ENCODE peak calls at places on chromosome 19, in seven cellular contexts. S is AG04449, I is fibroblast of pulmonary artery, Y is HCT116, Z is ELR, U is HTR-8/SVneo, V is AG20443. A is an unnamed sample.

GRCh38 chr19:7216373-7216902 is 77.8 kb downstream of the INSR start:
- DNase-seq in S (no peak), I (no peak), Y (no peak), Z (no peak), U (no peak), V (no peak), A (no peak)

GRCh38 chr19:49165111-49165750 is 7.6 kb downstream of the TRPM4 start:
- DNase-seq in S (no peak), I (no peak), Y (no peak), Z (no peak), U (no peak), V (no peak), A (no peak)

GRCh38 chr19:33399745-33400681 is 26.5 kb downstream of the CEBPG start:
- DNase-seq in S (no peak), I (no peak), Y (no peak), Z (no peak), U (no peak), V (no peak), A (no peak)

GRCh38 chr19:19064098-19064722 is 416 bp downstream of the SLC25A42 start:
- DNase-seq in S (no peak), I (no peak), Y (no peak), Z (no peak), U (peak), V (peak), A (no peak)

GRCh38 chr19:36032251-36033104 is at the start of gene CLIP3:
- DNase-seq in S (no peak), I (peak), Y (no peak), Z (peak), U (peak), V (peak), A (no peak)

GRCh38 chr19:18253130-18253529 is 21.1 kb downstream of the IQCN start:
- DNase-seq in S (no peak), I (no peak), Y (no peak), Z (no peak), U (no peak), V (no peak), A (no peak)

GRCh38 chr19:27846944-27847343 is 1366.0 kb downstream of the UQCRFS1 start:
- DNase-seq in S (no peak), I (no peak), Y (no peak), Z (no peak), U (no peak), V (no peak), A (no peak)

GRCh38 chr19:30841934-30842333 is 469.8 kb downstream of the ZNF536 start:
- DNase-seq in S (no peak), I (no peak), Y (no peak), Z (no peak), U (no peak), V (no peak), A (no peak)

GRCh38 chr19:37551123-37551993 is 43.2 kb downstream of the ZNF571 start:
- DNase-seq in S (no peak), I (peak), Y (no peak), Z (peak), U (peak), V (peak), A (peak)

GRCh38 chr19:36456831-36457230 is 32.5 kb downstream of the ZNF566 start:
- DNase-seq in S (no peak), I (no peak), Y (no peak), Z (no peak), U (no peak), V (no peak), A (no peak)

GRCh38 chr19:46944918-46945628 is 74.6 kb upstream of the NPAS1 start:
- DNase-seq in S (no peak), I (peak), Y (no peak), Z (no peak), U (peak), V (peak), A (no peak)

GRCh38 chr19:31351212-31352193 is 2.3 kb upstream of the TSHZ3 start:
- DNase-seq in S (no peak), I (peak), Y (no peak), Z (peak), U (no peak), V (peak), A (peak)

GRCh38 chr19:52524086-52524485 is 3.4 kb upstream of the ZNF808 start:
- DNase-seq in S (no peak), I (no peak), Y (no peak), Z (no peak), U (no peak), V (no peak), A (no peak)

GRCh38 chr19:37467608-37468090 is 405 bp upstream of the ZNF569 start:
- DNase-seq in S (no peak), I (no peak), Y (no peak), Z (no peak), U (no peak), V (no peak), A (no peak)

GRCh38 chr19:33438016-33438671 is 64.6 kb downstream of the CEBPG start:
- DNase-seq in S (no peak), I (peak), Y (no peak), Z (peak), U (no peak), V (peak), A (no peak)

GRCh38 chr19:9528757-9529336 is 9.6 kb downstream of the ZNF426 start:
- DNase-seq in S (no peak), I (peak), Y (no peak), Z (peak), U (no peak), V (no peak), A (no peak)

GRCh38 chr19:4067396-4068057 is 828 bp upstream of the ZBTB7A start:
- DNase-seq in S (no peak), I (no peak), Y (no peak), Z (no peak), U (no peak), V (peak), A (no peak)

GRCh38 chr19:28075229-28075628 is 1137.7 kb downstream of the UQCRFS1 start:
- DNase-seq in S (no peak), I (no peak), Y (no peak), Z (no peak), U (no peak), V (no peak), A (no peak)

GRCh38 chr19:29587518-29587986 is 18.5 kb upstream of the POP4 start:
- DNase-seq in S (no peak), I (no peak), Y (no peak), Z (peak), U (no peak), V (no peak), A (peak)

A was measured in foreskin keratinocyte.